ENCODE peak calls at places on chromosome 13, in seven cellular contexts. Z, D, B, L, O, Y and M are unnamed samples.

GRCh38 chr13:113785051-113786010 is 26.3 kb downstream of the TMEM255B start:
- DNase-seq in D (no peak), O (no peak), B (no peak), Y (no peak), L (no peak), Z (peak), M (no peak)

GRCh38 chr13:70816853-70817252 is 708.6 kb upstream of the KLHL1 start:
- DNase-seq in B (no peak), O (no peak), Y (no peak), D (no peak), Z (no peak), L (no peak), M (no peak)

GRCh38 chr13:101751488-101751887 is 299.0 kb downstream of the ITGBL1 start:
- DNase-seq in B (no peak), Y (no peak), L (no peak), O (peak), Z (no peak), D (no peak), M (no peak)

GRCh38 chr13:22505489-22505888 is 675.3 kb upstream of the SGCG start:
- DNase-seq in B (no peak), L (no peak), Z (no peak), D (no peak), O (no peak), Y (no peak), M (no peak)

GRCh38 chr13:101649490-101650126 is 197.1 kb downstream of the ITGBL1 start:
- DNase-seq in B (no peak), D (no peak), L (no peak), Y (no peak), Z (no peak), O (no peak), M (no peak)

GRCh38 chr13:100443278-100443997 is 145.2 kb downstream of the GGACT start:
- DNase-seq in Z (no peak), B (no peak), O (no peak), D (no peak), Y (no peak), L (no peak), M (no peak)

GRCh38 chr13:57582032-57582431 is 49.5 kb upstream of the PCDH17 start:
- DNase-seq in D (peak), Z (peak), O (peak), L (no peak), Y (no peak), B (no peak), M (no peak)

GRCh38 chr13:76293751-76294150 is 592.5 kb downstream of the KCTD12 start:
- DNase-seq in B (no peak), O (no peak), L (no peak), Z (no peak), D (no peak), Y (no peak), M (no peak)

GRCh38 chr13:46899801-46900200 is 2.9 kb upstream of the HTR2A start:
- DNase-seq in D (no peak), Y (no peak), B (no peak), O (no peak), L (no peak), Z (no peak), M (no peak)

GRCh38 chr13:46343279-46343949 is 43.6 kb downstream of the RUBCNL start:
- DNase-seq in O (peak), Y (no peak), Z (no peak), L (no peak), B (no peak), D (no peak), M (no peak)

GRCh38 chr13:75485286-75486062 is 3.5 kb upstream of the TBC1D4 start:
- DNase-seq in L (no peak), Z (no peak), O (peak), D (no peak), Y (no peak), B (peak), M (peak)

GRCh38 chr13:50713849-50714248 is 129.6 kb downstream of the DLEU7 start:
- DNase-seq in Y (no peak), B (no peak), D (no peak), Z (peak), L (no peak), O (no peak), M (no peak)

GRCh38 chr13:95301135-95301946 is at the start of gene ABCC4:
- DNase-seq in B (no peak), D (peak), Y (peak), O (peak), L (peak), Z (peak), M (peak)

GRCh38 chr13:21478881-21479808 is 20.0 kb upstream of the ZDHHC20 start:
- DNase-seq in L (no peak), Y (peak), D (peak), O (peak), Z (no peak), B (no peak), M (peak)

GRCh38 chr13:48892311-48892710 is 83.4 kb upstream of the FNDC3A start:
- DNase-seq in B (no peak), L (no peak), D (no peak), O (no peak), Z (no peak), Y (no peak), M (no peak)

GRCh38 chr13:73417012-73417615 is 358.3 kb downstream of the KLF5 start:
- DNase-seq in D (peak), L (no peak), O (peak), Y (no peak), Z (no peak), B (no peak), M (no peak)

GRCh38 chr13:60431108-60431700 is 34.2 kb downstream of the TDRD3 start:
- DNase-seq in O (peak), B (no peak), D (peak), L (no peak), Z (no peak), Y (no peak), M (no peak)

GRCh38 chr13:113610266-113610665 is 25.7 kb downstream of the TFDP1 start:
- DNase-seq in B (no peak), O (no peak), Y (no peak), D (no peak), Z (no peak), L (no peak), M (no peak)

GRCh38 chr13:106599875-106600797 is 32.2 kb upstream of the ARGLU1 start:
- DNase-seq in D (no peak), L (no peak), Z (no peak), O (no peak), B (no peak), Y (no peak), M (peak)

GRCh38 chr13:48233886-48234488 is 981 bp downstream of the ITM2B start:
- DNase-seq in O (peak), B (no peak), Y (no peak), L (no peak), Z (no peak), D (peak), M (no peak)

GRCh38 chr13:27970382-27971235 is 1.5 kb upstream of the CDX2 start:
- DNase-seq in B (no peak), O (no peak), D (peak), L (no peak), Y (no peak), Z (no peak), M (no peak)

DNA sequence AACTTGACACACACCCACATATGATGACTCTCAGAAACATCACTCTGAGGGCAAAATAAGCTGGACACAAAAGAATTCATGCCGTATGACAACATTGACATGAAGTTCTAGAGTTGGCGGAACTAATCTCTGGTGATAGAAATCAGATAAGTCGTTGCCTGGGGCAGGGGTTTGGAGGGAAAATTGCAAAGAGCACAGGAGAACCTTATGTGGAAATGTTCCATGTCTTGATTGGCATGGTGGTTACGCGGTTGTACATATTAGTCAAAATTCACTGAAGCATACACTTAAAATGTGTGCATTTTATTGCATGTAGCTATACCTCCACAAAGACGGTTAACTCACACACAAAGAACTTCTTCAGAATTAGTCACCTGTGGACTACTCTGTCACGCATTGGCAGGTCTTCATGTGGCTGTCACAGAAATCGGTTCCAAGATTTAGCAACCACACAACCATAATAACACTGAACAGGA is 137.8 kb upstream of the GJB6 start:
- DNase-seq in L (no peak), B (no peak), O (no peak), Y (no peak), D (no peak), Z (no peak), M (peak)
- H3K27ac ChIP-seq in L (no peak), B (no peak), O (no peak), Y (no peak), D (no peak), Z (no peak), M (peak)

DNA sequence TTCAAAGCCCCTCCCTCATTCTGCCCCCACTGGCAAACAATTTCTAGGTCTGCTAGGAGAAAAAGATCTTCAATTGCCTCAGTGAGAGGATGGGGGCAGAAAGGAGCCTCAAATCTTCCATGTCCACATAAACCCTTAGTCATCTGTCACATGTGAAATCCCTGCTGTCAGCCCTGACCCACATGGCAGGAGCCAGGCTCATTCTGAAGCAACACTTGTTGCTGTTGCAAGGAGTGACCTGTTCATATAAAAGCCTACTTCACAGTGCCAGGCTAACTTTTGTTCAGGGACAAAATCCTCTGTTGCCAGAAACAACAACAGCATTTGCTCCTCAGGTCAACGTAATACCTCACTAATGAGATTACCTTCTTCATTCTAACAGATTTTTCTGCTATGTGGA is 70.5 kb downstream of the IRS2 start:
- DNase-seq in O (no peak), Y (no peak), D (peak), Z (no peak), B (no peak), L (no peak), M (no peak)
- TF ChIP-seq CTCF in O (no peak), Y (no peak), D (no peak), Z (no peak), B (no peak), L (no peak), M (no peak)

DNA sequence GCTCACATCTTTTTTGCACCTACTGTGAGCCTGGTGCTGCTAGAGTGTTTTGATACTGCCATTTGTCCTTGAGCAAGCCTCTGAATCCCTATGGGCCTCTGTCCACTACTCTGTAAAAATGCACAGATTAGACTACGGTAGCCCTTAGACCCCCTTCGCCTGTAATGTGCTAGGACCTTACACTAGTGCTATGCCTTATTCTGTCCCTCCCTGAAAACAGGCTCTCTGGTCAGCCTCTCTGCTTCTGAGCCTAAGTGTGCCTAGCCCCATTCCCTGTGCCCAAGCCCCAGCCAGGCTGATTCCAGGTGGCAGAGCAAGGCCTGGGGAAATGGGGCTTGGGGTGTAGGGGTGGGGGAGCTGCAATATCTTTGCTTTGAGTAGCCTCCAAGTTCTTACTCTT is 10.7 kb downstream of the HMGB1 start:
- DNase-seq in B (no peak), O (no peak), Y (no peak), D (no peak), L (no peak), Z (no peak), M (no peak)
- H3K27ac ChIP-seq in B (no peak), O (no peak), Y (no peak), D (peak), L (no peak), Z (no peak), M (no peak)

DNA sequence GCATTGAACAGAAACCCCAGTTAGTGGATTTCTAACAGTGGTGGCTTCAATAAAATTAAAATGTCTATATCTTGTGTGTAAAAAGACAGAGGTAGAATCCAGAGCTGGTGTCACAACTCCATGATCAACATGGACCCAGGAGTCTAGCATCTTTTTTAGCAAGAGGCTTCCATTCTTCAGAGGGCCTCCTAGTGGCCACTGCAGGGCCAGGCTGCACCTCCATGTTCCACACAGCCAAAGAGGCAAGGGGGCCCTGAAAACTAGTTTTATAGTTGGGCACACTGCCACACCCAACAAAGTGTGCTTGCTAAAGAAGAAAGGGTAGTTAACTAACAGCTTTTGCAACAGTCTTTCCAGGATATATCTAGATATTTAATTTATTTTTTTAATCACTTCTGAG is 12.9 kb downstream of the N4BP2L1 start:
- DNase-seq in Z (no peak), D (peak), B (no peak), L (no peak), Y (no peak), O (peak), M (no peak)
- TF ChIP-seq CTCF in Z (peak), D (peak), B (no peak), L (no peak), Y (peak), O (peak), M (no peak)

GRCh38 chr13:24279706-24280105 is 29.7 kb upstream of the C1QTNF9 start:
- DNase-seq in L (peak), O (no peak), D (no peak), B (no peak), Y (no peak), Z (no peak), M (no peak)
- H3K27ac ChIP-seq in L (no peak), O (no peak), D (no peak), B (no peak), Y (no peak), Z (peak), M (no peak)

GRCh38 chr13:24670174-24670573 is 10.0 kb upstream of the ATP12A start:
- DNase-seq in Z (no peak), Y (no peak), B (no peak), O (no peak), D (no peak), L (no peak), M (no peak)

GRCh38 chr13:24670927-24671326 is 9.3 kb upstream of the ATP12A start:
- DNase-seq in Y (no peak), L (no peak), O (peak), B (no peak), Z (no peak), D (peak), M (no peak)

GRCh38 chr13:24672141-24673132 is 7.8 kb upstream of the ATP12A start:
- DNase-seq in B (no peak), L (no peak), Y (no peak), Z (no peak), O (no peak), D (no peak), M (no peak)

GRCh38 chr13:24668955-24669354 is 11.3 kb upstream of the ATP12A start:
- DNase-seq in B (no peak), Z (no peak), O (no peak), L (no peak), Y (no peak), D (no peak), M (no peak)

GRCh38 chr13:24671367-24672117 is 8.7 kb upstream of the ATP12A start:
- DNase-seq in Y (no peak), O (peak), L (no peak), Z (no peak), B (peak), D (peak), M (peak)
- TF ChIP-seq CTCF in Y (peak), O (peak), L (peak), Z (peak), B (peak), D (peak), M (peak)

DNA sequence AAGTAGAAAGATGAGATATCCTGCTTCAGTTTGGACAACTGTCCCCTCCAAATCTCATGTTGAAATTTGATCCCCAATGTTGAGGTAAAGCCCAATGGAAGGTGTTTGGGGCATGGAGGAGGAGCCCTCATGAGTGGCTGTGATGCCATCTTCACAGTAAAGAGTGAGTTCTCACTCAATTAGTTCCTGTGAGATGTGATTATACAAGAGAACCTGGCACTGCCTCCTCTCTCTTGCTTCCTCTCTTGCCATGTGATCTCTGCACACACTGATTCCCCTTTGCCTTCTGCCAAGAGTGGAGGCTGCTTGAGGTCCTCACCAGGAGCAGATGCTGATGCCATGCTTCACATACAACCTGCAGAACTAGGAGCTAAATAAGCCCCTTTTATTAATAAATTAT is 87.0 kb downstream of the HSPH1 start:
- DNase-seq in Y (no peak), O (no peak), D (no peak), L (no peak), Z (no peak), B (no peak), M (no peak)
- H3K27ac ChIP-seq in Y (no peak), O (no peak), D (no peak), L (no peak), Z (no peak), B (peak), M (no peak)